ENCODE peak calls at places on chromosomes 6 and 20, in seven cellular contexts. M, R, A, J, T, U and E are unnamed samples.
A peak's percentile ranks its signal among the peaks of the same experiment; 100 is the strongest.

GRCh38 chr6:56370127-56370540 is 122.8 kb upstream of the COL21A1 start:
- DNase-seq in T (peak; percentile 55), U (no peak), R (no peak), M (peak; percentile 34), A (no peak), J (no peak), E (peak; percentile 73)

GRCh38 chr6:133115960-133116359 is 125.2 kb upstream of the EYA4 start:
- DNase-seq in M (no peak), T (no peak), U (no peak), R (no peak), J (no peak), A (no peak), E (no peak)

GRCh38 chr6:15502451-15503345 is 160.1 kb downstream of the DTNBP1 start:
- DNase-seq in U (peak; percentile 34), R (no peak), J (no peak), A (no peak), T (peak; percentile 20), M (no peak), E (no peak)

GRCh38 chr6:14129572-14129971 is 12.0 kb downstream of the CD83 start:
- DNase-seq in T (peak; percentile 80), R (peak; percentile 13), J (peak; percentile 73), U (no peak), A (no peak), M (peak; percentile 75), E (peak; percentile 51)

GRCh38 chr6:52574709-52575489 is 2.0 kb downstream of the TRAM2 start:
- DNase-seq in U (no peak), M (peak; percentile 71), J (peak; percentile 94), R (no peak), A (peak; percentile 34), T (peak; percentile 66), E (peak; percentile 80)

GRCh38 chr20:62063601-62063980 is 2.1 kb downstream of the TAF4 start:
- DNase-seq in M (peak; percentile 43), R (no peak), U (peak; percentile 64), T (peak; percentile 61), A (no peak), J (no peak), E (no peak)

GRCh38 chr6:34143884-34144580 is 1.9 kb downstream of the GRM4 start:
- DNase-seq in M (peak; percentile 9), T (peak; percentile 48), J (peak; percentile 21), U (peak; percentile 62), A (peak; percentile 64), R (no peak), E (peak; percentile 35)

GRCh38 chr20:4637081-4637797 is 84.5 kb upstream of the PRND start:
- DNase-seq in A (no peak), R (no peak), M (no peak), T (peak; percentile 8), U (no peak), J (peak; percentile 80), E (peak; percentile 22)

GRCh38 chr6:142744836-142745235 is 200.1 kb downstream of the HIVEP2 start:
- DNase-seq in A (no peak), J (peak; percentile 68), R (no peak), U (no peak), M (peak; percentile 75), T (peak; percentile 66), E (peak; percentile 54)

GRCh38 chr6:32439708-32440214 is at the start of gene HLA-DRA:
- DNase-seq in T (peak; percentile 85), U (no peak), J (peak; percentile 63), A (no peak), R (no peak), M (peak; percentile 45), E (peak; percentile 57)

GRCh38 chr6:1827984-1828793 is 218.5 kb downstream of the FOXC1 start:
- DNase-seq in T (no peak), R (no peak), A (no peak), M (no peak), J (no peak), U (no peak), E (no peak)